ENCODE peak calls at places on chromosomes 3 and 15, in five cellular contexts. P is A549, Q is K562, O is H1, G is GM12878. H is an unnamed sample.

GRCh38 chr3:1232276-1232675 is 139.5 kb downstream of the CNTN6 start:
- DNase-seq in Q (no peak), O (no peak), G (no peak), P (no peak), H (no peak)

GRCh38 chr15:95644476-95644875 is 686.0 kb upstream of the NR2F2 start:
- DNase-seq in O (no peak), G (no peak), Q (no peak), P (no peak), H (no peak)

GRCh38 chr3:126340596-126340942 is 16.6 kb downstream of the KLF15 start:
- DNase-seq in Q (no peak), P (no peak), O (no peak), G (no peak), H (no peak)

GRCh38 chr3:149085828-149086231 is 503 bp downstream of the HLTF start:
- DNase-seq in O (no peak), Q (peak; percentile 79), G (no peak), P (peak; percentile 57), H (peak; percentile 4)

GRCh38 chr3:90145094-90145810 is 1037.8 kb downstream of the EPHA3 start:
- DNase-seq in Q (no peak), O (no peak), P (no peak), G (no peak), H (no peak)

GRCh38 chr15:86863226-86863915 is 783.7 kb downstream of the AGBL1 start:
- DNase-seq in O (no peak), Q (no peak), G (no peak), P (no peak), H (no peak)

GRCh38 chr3:155065537-155065936 is 14.6 kb upstream of the MME start:
- DNase-seq in O (no peak), G (no peak), Q (peak; percentile 22), P (no peak), H (no peak)

GRCh38 chr3:23760871-23761373 is 44.8 kb upstream of the UBE2E1 start:
- DNase-seq in O (no peak), Q (no peak), G (peak; percentile 63), P (no peak), H (no peak)

GRCh38 chr3:102132370-102132769 is 283.1 kb downstream of the NFKBIZ start:
- DNase-seq in O (no peak), P (no peak), G (no peak), Q (no peak), H (no peak)

GRCh38 chr15:52445954-52446353 is 82.7 kb downstream of the MYO5A start:
- DNase-seq in P (no peak), O (no peak), G (no peak), Q (no peak), H (no peak)

GRCh38 chr15:67512140-67512539 is 8.8 kb upstream of the C15orf61 start:
- DNase-seq in Q (no peak), G (no peak), P (no peak), O (no peak), H (no peak)

GRCh38 chr3:197505796-197506553 is 49.8 kb downstream of the BDH1 start:
- DNase-seq in P (no peak), G (no peak), O (no peak), Q (no peak), H (no peak)

DNA sequence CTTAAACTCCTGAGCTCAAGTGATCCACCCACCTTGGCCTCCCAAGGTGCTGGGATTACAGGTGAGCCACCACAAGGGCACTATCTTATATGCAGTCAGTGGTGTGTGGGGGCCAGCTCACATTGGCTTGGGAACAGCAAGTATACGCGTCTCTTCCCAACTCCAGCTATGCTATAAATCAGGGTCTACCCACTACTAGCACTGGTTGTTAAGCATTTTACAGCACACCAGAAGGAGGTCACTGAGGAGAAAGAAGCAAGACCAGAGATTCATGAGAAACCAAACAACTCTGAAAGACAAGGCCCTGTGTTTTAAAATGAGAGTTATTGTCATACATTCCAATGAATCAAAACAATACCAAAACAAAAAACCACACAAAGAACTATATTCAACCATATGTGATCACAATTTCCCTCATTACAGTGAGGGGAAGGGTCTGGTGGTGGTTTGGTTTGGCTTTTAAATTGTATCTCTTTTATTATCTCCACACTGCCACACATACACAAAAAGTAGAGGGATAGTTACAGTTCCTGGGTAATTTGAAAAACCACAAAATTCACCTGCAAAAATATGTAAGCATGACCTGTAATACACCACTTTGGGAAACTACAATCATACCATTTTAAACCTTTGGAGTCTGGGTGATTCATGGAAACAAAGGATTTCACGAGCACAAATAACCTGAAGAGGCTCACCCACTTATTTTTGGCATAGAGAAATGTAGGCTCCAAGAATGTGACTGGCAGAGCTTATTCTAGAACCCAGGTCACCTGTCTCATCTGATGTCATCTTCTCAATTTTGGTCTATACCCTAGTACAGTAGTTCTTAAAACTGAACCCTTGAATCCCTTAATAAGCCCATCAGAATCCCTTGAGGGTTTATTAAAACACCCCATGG is 5.2 kb downstream of the MAGI1 start:
- DNase-seq in O (peak; percentile 43), Q (no peak), P (no peak), G (no peak), H (no peak)
- TF ChIP-seq HDAC2 in O (no peak), Q (no peak), P (no peak), G (no peak), H (no peak)

GRCh38 chr15:100308222-100309007 is 33.4 kb downstream of the ADAMTS17 start:
- DNase-seq in P (no peak), Q (no peak), O (no peak), G (no peak), H (no peak)
- TF ChIP-seq HDAC2 in P (no peak), Q (no peak), O (no peak), G (no peak), H (no peak)

GRCh38 chr3:108804437-108804836 is 18.1 kb upstream of the TRAT1 start:
- DNase-seq in P (no peak), O (no peak), G (no peak), Q (no peak), H (no peak)

GRCh38 chr3:108804956-108805355 is 17.6 kb upstream of the TRAT1 start:
- DNase-seq in O (no peak), P (no peak), Q (no peak), G (no peak), H (no peak)

DNA sequence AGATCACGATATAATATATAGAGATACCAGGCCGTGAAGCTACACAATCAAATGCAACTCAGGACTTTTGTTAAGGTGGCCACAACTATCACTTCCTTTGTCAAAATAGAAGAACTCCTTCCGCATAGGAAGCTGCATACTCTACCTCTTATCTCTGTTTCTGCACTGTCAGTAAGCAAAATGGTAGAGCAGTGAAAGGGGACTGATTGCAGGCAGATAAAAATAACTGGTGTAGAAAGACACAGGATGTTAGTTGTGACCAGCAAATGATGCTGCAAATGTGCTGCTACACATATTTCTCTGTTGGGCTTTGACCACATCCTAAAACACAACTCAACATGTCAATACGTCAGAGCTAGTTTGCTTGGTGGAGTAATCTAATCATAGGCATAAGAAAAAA is 16.3 kb upstream of the TRAT1 start:
- DNase-seq in G (no peak), O (no peak), P (no peak), Q (no peak), H (no peak)
- TF ChIP-seq HDAC2 in G (no peak), O (no peak), P (no peak), Q (no peak), H (no peak)

GRCh38 chr15:45161666-45162065 is 26.1 kb downstream of the SHF start:
- DNase-seq in G (no peak), O (no peak), Q (no peak), P (no peak), H (no peak)
- TF ChIP-seq HDAC2 in G (no peak), O (no peak), Q (no peak), P (no peak), H (no peak)

DNA sequence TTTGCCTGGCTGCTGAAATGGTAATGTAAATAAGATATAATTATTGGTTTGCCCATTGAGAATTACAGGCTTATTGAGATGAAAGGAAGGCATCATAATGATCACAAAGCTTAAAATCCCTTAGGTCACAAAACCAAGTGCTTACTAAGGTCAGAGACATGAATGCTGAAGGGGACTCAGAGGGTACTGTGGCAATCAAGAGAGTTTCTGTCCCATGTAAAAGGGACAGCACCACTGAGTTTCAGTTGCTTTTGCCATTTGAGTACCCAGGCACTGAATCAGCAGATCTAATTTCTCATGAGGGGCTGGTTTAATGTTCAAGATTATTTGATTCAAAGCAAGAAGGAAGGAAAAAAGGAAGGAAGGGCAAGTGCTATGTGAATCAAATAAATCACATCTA is 127.0 kb downstream of the PLOD2 start:
- DNase-seq in G (no peak), Q (no peak), O (no peak), P (no peak), H (no peak)
- TF ChIP-seq HDAC2 in G (no peak), Q (no peak), O (no peak), P (no peak), H (no peak)

DNA sequence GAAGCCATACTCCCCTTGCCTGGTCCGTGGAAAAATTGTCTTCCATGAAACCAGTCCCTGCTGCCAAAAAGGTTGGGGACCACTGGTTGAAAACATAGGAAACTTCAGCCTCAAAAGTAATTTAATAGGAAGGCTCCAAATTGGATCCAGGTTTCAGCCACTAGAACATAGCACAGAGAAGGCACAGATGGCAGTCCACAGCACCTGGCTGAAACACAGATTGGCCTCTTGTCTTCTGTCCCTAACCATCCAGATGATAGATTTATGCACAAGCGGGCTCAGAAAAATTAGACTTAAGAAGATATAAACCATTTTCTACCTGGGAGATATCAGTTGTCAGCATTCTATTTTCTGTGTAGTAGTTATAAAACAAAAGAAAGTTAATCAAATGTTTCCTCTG is 397.1 kb downstream of the CNTN4 start:
- DNase-seq in O (no peak), P (no peak), G (no peak), Q (no peak), H (no peak)
- TF ChIP-seq HDAC2 in O (no peak), P (no peak), G (no peak), Q (no peak), H (no peak)

GRCh38 chr3:161552984-161553383 is 56.4 kb downstream of the OTOL1 start:
- DNase-seq in G (no peak), Q (no peak), P (no peak), O (no peak), H (no peak)
- TF ChIP-seq HDAC2 in G (no peak), Q (no peak), P (no peak), O (no peak), H (no peak)

DNA sequence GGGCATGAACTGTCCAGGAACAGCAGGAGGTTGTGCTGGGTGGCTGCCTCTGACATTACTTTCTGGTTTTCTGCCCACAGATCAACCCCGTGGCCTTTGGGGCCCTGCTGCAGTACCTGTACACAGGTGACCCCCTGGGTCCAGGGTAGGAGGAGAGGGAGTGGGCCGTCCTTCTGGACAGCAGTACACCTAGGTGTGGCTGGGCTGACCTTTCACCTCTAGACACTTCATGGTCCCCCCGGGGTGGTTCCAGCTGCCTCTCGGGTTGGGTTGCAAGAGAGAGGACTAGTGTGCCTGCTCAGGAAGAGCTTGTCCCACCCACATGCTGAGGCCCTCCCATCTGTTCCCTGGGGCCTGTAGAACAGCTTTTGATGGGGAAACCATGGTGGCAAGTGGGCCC is 3.7 kb downstream of the ABTB1 start:
- DNase-seq in O (peak; percentile 38), Q (no peak), P (no peak), G (no peak), H (no peak)
- TF ChIP-seq HDAC2 in O (no peak), Q (no peak), P (no peak), G (no peak), H (no peak)

GRCh38 chr3:134423153-134423552 is 48.9 kb upstream of the AMOTL2 start:
- DNase-seq in P (no peak), O (no peak), Q (no peak), G (no peak), H (no peak)
- TF ChIP-seq HDAC2 in P (no peak), O (no peak), Q (no peak), G (no peak), H (no peak)

H was measured in HepG2.